ENCODE peak calls at places on chromosomes 4 and X, in five cellular contexts. One of them, this sample, is unnamed.

GRCh38 chr4:15149234-15149841 is 147.1 kb downstream of the CPEB2 start:
- DNase-seq in nucleus accumbens: no peak
- DNase-seq in breast epithelium: no peak
- DNase-seq in posterior vena cava: no peak
- DNase-seq in left cardiac atrium: no peak
- DNase-seq in this sample: no peak

GRCh38 chrX:121146059-121146628 is 98.7 kb downstream of the GLUD2 start:
- DNase-seq in nucleus accumbens: no peak
- DNase-seq in posterior vena cava: no peak
- DNase-seq in breast epithelium: no peak
- DNase-seq in left cardiac atrium: no peak
- DNase-seq in this sample: no peak

GRCh38 chr4:154045086-154045485 is 256.2 kb upstream of the SFRP2 start:
- DNase-seq in nucleus accumbens: no peak
- DNase-seq in breast epithelium: no peak
- DNase-seq in posterior vena cava: no peak
- DNase-seq in left cardiac atrium: no peak
- DNase-seq in this sample: no peak

GRCh38 chrX:71227370-71228062 is 4.5 kb downstream of the GJB1 start:
- DNase-seq in posterior vena cava: no peak
- DNase-seq in left cardiac atrium: no peak
- DNase-seq in nucleus accumbens: no peak
- DNase-seq in breast epithelium: no peak
- DNase-seq in this sample: no peak

GRCh38 chrX:1932231-1932630 is 317.4 kb downstream of the ASMT start:
- DNase-seq in nucleus accumbens: no peak
- DNase-seq in left cardiac atrium: no peak
- DNase-seq in breast epithelium: no peak
- DNase-seq in posterior vena cava: no peak
- DNase-seq in this sample: no peak

GRCh38 chrX:20026278-20026677 is 35.4 kb upstream of the BCLAF3 start:
- DNase-seq in posterior vena cava: no peak
- DNase-seq in nucleus accumbens: no peak
- DNase-seq in breast epithelium: no peak
- DNase-seq in left cardiac atrium: no peak
- DNase-seq in this sample: no peak

GRCh38 chr4:109703664-109704351 is 563 bp upstream of the CASP6 start:
- DNase-seq in breast epithelium: no peak
- DNase-seq in posterior vena cava: no peak
- DNase-seq in nucleus accumbens: no peak
- DNase-seq in left cardiac atrium: no peak
- DNase-seq in this sample: no peak

GRCh38 chr4:38753021-38753806 is 29.6 kb downstream of the TLR10 start:
- DNase-seq in left cardiac atrium: peak; percentile 88
- DNase-seq in posterior vena cava: peak; percentile 94
- DNase-seq in breast epithelium: peak; percentile 76
- DNase-seq in nucleus accumbens: no peak
- DNase-seq in this sample: no peak

GRCh38 chrX:141952603-141953002 is 48.9 kb downstream of the MAGEC1 start:
- DNase-seq in breast epithelium: no peak
- DNase-seq in posterior vena cava: no peak
- DNase-seq in nucleus accumbens: no peak
- DNase-seq in left cardiac atrium: no peak
- DNase-seq in this sample: no peak

GRCh38 chr4:48698029-48698901 is 81.8 kb downstream of the FRYL start:
- DNase-seq in left cardiac atrium: peak; percentile 78
- DNase-seq in nucleus accumbens: no peak
- DNase-seq in posterior vena cava: no peak
- DNase-seq in breast epithelium: no peak
- DNase-seq in this sample: no peak

GRCh38 chr4:42329421-42329820 is 67.9 kb upstream of the SHISA3 start:
- DNase-seq in nucleus accumbens: no peak
- DNase-seq in breast epithelium: no peak
- DNase-seq in posterior vena cava: no peak
- DNase-seq in left cardiac atrium: no peak
- DNase-seq in this sample: no peak

GRCh38 chr4:104395219-104395618 is 99.5 kb downstream of the CXXC4 start:
- DNase-seq in left cardiac atrium: no peak
- DNase-seq in breast epithelium: no peak
- DNase-seq in nucleus accumbens: no peak
- DNase-seq in posterior vena cava: no peak
- DNase-seq in this sample: no peak

GRCh38 chrX:46758163-46758955 is 559 bp downstream of the SLC9A7 start:
- DNase-seq in posterior vena cava: no peak
- DNase-seq in left cardiac atrium: no peak
- DNase-seq in breast epithelium: no peak
- DNase-seq in nucleus accumbens: no peak
- DNase-seq in this sample: peak; percentile 81

GRCh38 chr4:88722276-88722780 is 24.7 kb upstream of the NAP1L5 start:
- DNase-seq in nucleus accumbens: no peak
- DNase-seq in posterior vena cava: no peak
- DNase-seq in breast epithelium: no peak
- DNase-seq in left cardiac atrium: no peak
- DNase-seq in this sample: no peak

GRCh38 chr4:3835527-3836040 is 69.4 kb downstream of the ADRA2C start:
- DNase-seq in breast epithelium: no peak
- DNase-seq in left cardiac atrium: no peak
- DNase-seq in nucleus accumbens: no peak
- DNase-seq in posterior vena cava: no peak
- DNase-seq in this sample: no peak

GRCh38 chr4:81625422-81626417 is 154.0 kb upstream of the RASGEF1B start:
- DNase-seq in posterior vena cava: no peak
- DNase-seq in left cardiac atrium: no peak
- DNase-seq in nucleus accumbens: no peak
- DNase-seq in breast epithelium: no peak
- DNase-seq in this sample: no peak

GRCh38 chrX:72270316-72270866 is 6.7 kb downstream of the RPS4X start:
- DNase-seq in posterior vena cava: no peak
- DNase-seq in left cardiac atrium: no peak
- DNase-seq in breast epithelium: no peak
- DNase-seq in nucleus accumbens: no peak
- DNase-seq in this sample: no peak

GRCh38 chr4:89275587-89275986 is 32.0 kb downstream of the GPRIN3 start:
- DNase-seq in posterior vena cava: no peak
- DNase-seq in nucleus accumbens: no peak
- DNase-seq in left cardiac atrium: no peak
- DNase-seq in breast epithelium: no peak
- DNase-seq in this sample: no peak

GRCh38 chr4:17111436-17111835 is 213.0 kb upstream of the LDB2 start:
- DNase-seq in nucleus accumbens: no peak
- DNase-seq in left cardiac atrium: no peak
- DNase-seq in posterior vena cava: no peak
- DNase-seq in breast epithelium: no peak
- DNase-seq in this sample: no peak

GRCh38 chr4:168876106-168876505 is 133.9 kb downstream of the CBR4 start:
- DNase-seq in nucleus accumbens: no peak
- DNase-seq in left cardiac atrium: no peak
- DNase-seq in breast epithelium: no peak
- DNase-seq in posterior vena cava: no peak
- DNase-seq in this sample: no peak